ENCODE peak calls at places on chromosomes 13 and 19, in nine cellular contexts. V is activated naive CD4-positive, alpha-beta T cell treated with anti-CD3 and anti-CD28 coated beads, Interleukin-2, amount 50 U/mL, for 16 hours; Z is effector memory CD4-positive, alpha-beta T cell; X is nephron progenitor cell; C is stimulated activated CD4-positive, alpha-beta T cell treated with anti-CD3 and anti-CD28 coated beads, Interleukin-2, amount 100 ng/mL, for 48 hours; U is GM12878; T is mucosa of descending colon; H is activated CD4-positive, CD25-positive, alpha-beta regulatory T cell; L is GM03348. O is an unnamed sample.

GRCh38 chr13:99498304-99499161 is 2.7 kb upstream of the TM9SF2 start:
- DNase-seq in V (peak; percentile 96), Z (peak; percentile 99), X (peak; percentile 94), C (peak; percentile 96), U (peak; percentile 90), T (peak; percentile 99), H (peak; percentile 96), L (peak; percentile 98), O (peak; percentile 99)

GRCh38 chr13:25733696-25734435 is 317.9 kb downstream of the SHISA2 start:
- DNase-seq in V (no peak), Z (no peak), X (no peak), C (no peak), U (no peak), T (no peak), H (no peak), L (no peak), O (no peak)

GRCh38 chr19:19447536-19448237 is 42.2 kb downstream of the GATAD2A start:
- DNase-seq in V (no peak), Z (no peak), X (no peak), C (no peak), U (no peak), T (no peak), H (no peak), L (no peak), O (no peak)

GRCh38 chr19:47719047-47719885 is 6.0 kb downstream of the EHD2 start:
- DNase-seq in V (no peak), Z (no peak), X (peak; percentile 45), C (no peak), U (no peak), T (peak; percentile 64), H (no peak), L (peak; percentile 96), O (peak; percentile 82)

GRCh38 chr19:56155124-56155687 is 14.1 kb downstream of the ZNF444 start:
- DNase-seq in V (no peak), Z (no peak), X (peak; percentile 30), C (no peak), U (no peak), T (no peak), H (no peak), L (no peak), O (peak; percentile 50)

GRCh38 chr13:113926301-113926761 is 47.5 kb downstream of the C13orf46 start:
- DNase-seq in V (no peak), Z (no peak), X (no peak), C (no peak), U (no peak), T (no peak), H (no peak), L (no peak), O (no peak)

GRCh38 chr19:4272894-4273293 is 6.2 kb upstream of the SHD start:
- DNase-seq in V (no peak), Z (no peak), X (no peak), C (no peak), U (no peak), T (no peak), H (no peak), L (no peak), O (no peak)

GRCh38 chr19:17264641-17264979 is at the start of gene USHBP1:
- DNase-seq in V (no peak), Z (no peak), X (no peak), C (no peak), U (no peak), T (peak; percentile 19), H (no peak), L (no peak), O (peak; percentile 79)

GRCh38 chr19:17137417-17137816 is 61.8 kb downstream of the MYO9B start:
- DNase-seq in V (no peak), Z (no peak), X (no peak), C (no peak), U (no peak), T (peak; percentile 28), H (no peak), L (no peak), O (no peak)

GRCh38 chr13:97895383-97895782 is 58.1 kb upstream of the IPO5 start:
- DNase-seq in V (no peak), Z (no peak), X (no peak), C (no peak), U (no peak), T (no peak), H (no peak), L (no peak), O (no peak)

GRCh38 chr19:48575931-48576622 is 24.1 kb downstream of the SULT2B1 start:
- DNase-seq in V (no peak), Z (no peak), X (no peak), C (no peak), U (no peak), T (no peak), H (no peak), L (no peak), O (no peak)

GRCh38 chr19:11530432-11530831 is 1.5 kb upstream of the ECSIT start:
- DNase-seq in V (peak; percentile 49), Z (no peak), X (peak; percentile 39), C (peak; percentile 39), U (no peak), T (peak; percentile 79), H (no peak), L (peak; percentile 50), O (peak; percentile 90)

GRCh38 chr19:16338470-16339360 is 14.1 kb downstream of the KLF2 start:
- DNase-seq in V (peak; percentile 54), Z (peak; percentile 27), X (no peak), C (peak; percentile 55), U (peak; percentile 59), T (no peak), H (peak; percentile 30), L (peak; percentile 92), O (peak; percentile 29)

GRCh38 chr13:48908381-48909087 is 67.2 kb upstream of the FNDC3A start:
- DNase-seq in V (no peak), Z (no peak), X (no peak), C (no peak), U (no peak), T (no peak), H (no peak), L (no peak), O (no peak)

GRCh38 chr13:113831061-113831460 is 32.8 kb downstream of the GAS6 start:
- DNase-seq in V (no peak), Z (no peak), X (no peak), C (no peak), U (no peak), T (no peak), H (no peak), L (no peak), O (no peak)

GRCh38 chr19:24032651-24033050 is 54.3 kb upstream of the ZNF254 start:
- DNase-seq in V (no peak), Z (no peak), X (no peak), C (no peak), U (no peak), T (peak; percentile 16), H (no peak), L (no peak), O (no peak)

GRCh38 chr13:59034198-59034597 is 1129.5 kb downstream of the DIAPH3 start:
- DNase-seq in V (no peak), Z (no peak), X (no peak), C (no peak), U (no peak), T (no peak), H (no peak), L (no peak), O (no peak)

GRCh38 chr19:35497406-35497805 is 7.1 kb upstream of the KRTDAP start:
- DNase-seq in V (no peak), Z (no peak), X (no peak), C (no peak), U (no peak), T (no peak), H (no peak), L (no peak), O (no peak)

GRCh38 chr13:97460004-97460756 is 26.2 kb downstream of the RAP2A start:
- DNase-seq in V (no peak), Z (no peak), X (no peak), C (no peak), U (peak; percentile 91), T (peak; percentile 12), H (no peak), L (peak; percentile 12), O (no peak)

GRCh38 chr19:56919308-56919995 is 78.9 kb upstream of the PEG3 start:
- DNase-seq in V (no peak), Z (no peak), X (no peak), C (no peak), U (no peak), T (no peak), H (no peak), L (no peak), O (no peak)

GRCh38 chr19:7963566-7963965 is 20.1 kb upstream of the TIMM44 start:
- DNase-seq in V (no peak), Z (no peak), X (no peak), C (no peak), U (no peak), T (no peak), H (no peak), L (no peak), O (no peak)

GRCh38 chr13:107202371-107203023 is 634.6 kb upstream of the ARGLU1 start:
- DNase-seq in V (no peak), Z (no peak), X (no peak), C (no peak), U (no peak), T (peak; percentile 13), H (no peak), L (no peak), O (no peak)

GRCh38 chr19:35141627-35142401 is 1.2 kb upstream of the FXYD7 start:
- DNase-seq in V (no peak), Z (no peak), X (no peak), C (no peak), U (no peak), T (peak; percentile 48), H (no peak), L (no peak), O (no peak)

GRCh38 chr19:33863436-33863835 is 66.8 kb downstream of the KCTD15 start:
- DNase-seq in V (no peak), Z (no peak), X (no peak), C (no peak), U (no peak), T (no peak), H (no peak), L (no peak), O (no peak)

GRCh38 chr13:46210362-46211083 is 1.2 kb upstream of the LRRC63 start:
- DNase-seq in V (no peak), Z (no peak), X (no peak), C (no peak), U (no peak), T (no peak), H (no peak), L (no peak), O (no peak)

GRCh38 chr19:43802216-43802951 is at the start of gene LYPD5:
- DNase-seq in V (no peak), Z (no peak), X (no peak), C (no peak), U (no peak), T (no peak), H (no peak), L (no peak), O (no peak)

GRCh38 chr19:7980168-7980567 is 25.3 kb downstream of the ELAVL1 start:
- DNase-seq in V (no peak), Z (no peak), X (no peak), C (no peak), U (no peak), T (no peak), H (no peak), L (no peak), O (no peak)

GRCh38 chr19:16625183-16625958 is 2.6 kb downstream of the MED26 start:
- DNase-seq in V (no peak), Z (no peak), X (no peak), C (no peak), U (no peak), T (no peak), H (no peak), L (no peak), O (no peak)

GRCh38 chr13:45331981-45332830 is 8.8 kb downstream of the TPT1 start:
- DNase-seq in V (no peak), Z (no peak), X (no peak), C (no peak), U (no peak), T (no peak), H (no peak), L (peak; percentile 78), O (peak; percentile 59)